ENCODE peak calls at places on chromosomes 5 and 9, in ten cellular contexts. O, W, S, J, G, F, U, C, I and L are unnamed samples.

GRCh38 chr5:112418412-112419049 is 546 bp downstream of the EPB41L4A start:
- DNase-seq in F (peak), W (peak), C (no peak), S (peak), G (peak), J (no peak), U (no peak), O (peak), I (no peak), L (no peak)

GRCh38 chr5:132808448-132808847 is 4.7 kb upstream of the SOWAHA start:
- DNase-seq in W (no peak), G (no peak), J (no peak), C (no peak), I (no peak), S (no peak), U (no peak), O (no peak), F (no peak), L (no peak)

GRCh38 chr5:129511291-129511690 is 51.2 kb downstream of the ADAMTS19 start:
- DNase-seq in S (no peak), F (no peak), I (no peak), J (no peak), C (no peak), G (no peak), W (no peak), O (peak), U (no peak), L (no peak)

GRCh38 chr9:7536310-7536939 is 263.2 kb downstream of the DMAC1 start:
- DNase-seq in S (peak), G (peak), J (peak), C (peak), U (peak), I (peak), O (peak), W (peak), F (peak), L (no peak)

GRCh38 chr9:37747271-37747753 is 6.3 kb upstream of the TRMT10B start:
- DNase-seq in J (peak), G (peak), W (peak), F (peak), C (peak), U (peak), O (peak), I (peak), S (peak), L (no peak)

GRCh38 chr9:113886471-113886870 is 10.4 kb downstream of the ZNF618 start:
- DNase-seq in C (no peak), J (no peak), U (no peak), G (no peak), S (peak), W (peak), O (peak), F (no peak), I (peak), L (no peak)

GRCh38 chr9:38079410-38080105 is 10.5 kb upstream of the SHB start:
- DNase-seq in S (peak), J (peak), G (peak), U (no peak), O (no peak), C (peak), F (no peak), W (peak), I (peak), L (no peak)

GRCh38 chr5:92371889-92372235 is 988.7 kb upstream of the ARRDC3 start:
- DNase-seq in C (no peak), O (no peak), F (no peak), S (peak), U (no peak), G (no peak), W (peak), J (no peak), I (peak), L (no peak)

GRCh38 chr9:104850771-104851170 is 77.2 kb downstream of the ABCA1 start:
- DNase-seq in O (no peak), I (peak), J (no peak), F (no peak), U (no peak), C (no peak), G (no peak), S (peak), W (no peak), L (no peak)

GRCh38 chr5:95162231-95162992 is 122.5 kb downstream of the MCTP1 start:
- DNase-seq in G (no peak), F (no peak), I (no peak), U (no peak), O (no peak), W (no peak), C (no peak), J (no peak), S (no peak), L (no peak)

GRCh38 chr5:55278778-55279177 is 28.7 kb downstream of the DHX29 start:
- DNase-seq in C (no peak), G (no peak), F (no peak), S (peak), J (no peak), U (no peak), O (peak), W (no peak), I (peak), L (no peak)

GRCh38 chr5:2898661-2899060 is 147.2 kb upstream of the IRX2 start:
- DNase-seq in G (peak), W (no peak), F (no peak), C (peak), O (no peak), U (no peak), I (no peak), S (no peak), J (peak), L (no peak)

GRCh38 chr9:137486545-137487453 is 27.7 kb upstream of the NSMF start:
- DNase-seq in G (no peak), I (no peak), S (no peak), W (no peak), C (no peak), U (no peak), O (no peak), J (no peak), F (peak), L (no peak)

GRCh38 chr5:119417891-119418781 is 34.2 kb upstream of the HSD17B4 start:
- DNase-seq in C (no peak), I (peak), F (no peak), W (peak), S (peak), G (no peak), O (peak), J (no peak), U (no peak), L (no peak)

GRCh38 chr9:20636883-20637440 is 14.7 kb upstream of the MLLT3 start:
- DNase-seq in I (peak), W (peak), J (peak), F (no peak), O (peak), G (peak), U (no peak), S (no peak), C (no peak), L (no peak)

GRCh38 chr5:157290156-157290980 is 24.4 kb downstream of the CYFIP2 start:
- DNase-seq in C (no peak), G (no peak), W (no peak), F (no peak), J (no peak), O (peak), S (peak), I (peak), U (no peak), L (no peak)

GRCh38 chr5:95401601-95402000 is 10.4 kb downstream of the FAM81B start:
- DNase-seq in O (no peak), G (no peak), I (no peak), W (no peak), C (no peak), S (no peak), J (no peak), F (no peak), U (no peak), L (no peak)

GRCh38 chr9:6247266-6247665 is 31.7 kb downstream of the IL33 start:
- DNase-seq in U (no peak), G (no peak), I (no peak), O (no peak), C (no peak), J (no peak), W (no peak), S (peak), F (no peak), L (no peak)

GRCh38 chr5:67451640-67452279 is 255.2 kb upstream of the CD180 start:
- DNase-seq in W (peak), J (no peak), O (no peak), I (no peak), F (no peak), U (no peak), G (no peak), C (no peak), S (no peak), L (no peak)

GRCh38 chr9:17065062-17065461 is 69.8 kb upstream of the CNTLN start:
- DNase-seq in G (no peak), U (no peak), F (peak), J (no peak), O (no peak), I (peak), W (no peak), S (no peak), C (no peak), L (no peak)

GRCh38 chr5:76990899-76991475 is 38.1 kb downstream of the CRHBP start:
- DNase-seq in J (no peak), I (no peak), F (no peak), S (peak), O (no peak), U (no peak), G (no peak), W (no peak), C (no peak), L (no peak)

GRCh38 chr5:55141945-55142690 is 17.9 kb upstream of the GPX8 start:
- DNase-seq in S (no peak), J (no peak), O (no peak), U (no peak), G (no peak), W (no peak), F (no peak), I (no peak), C (no peak), L (no peak)

GRCh38 chr9:89527084-89527483 is 29.2 kb upstream of the SEMA4D start:
- DNase-seq in O (no peak), U (no peak), C (no peak), F (no peak), G (no peak), S (no peak), J (no peak), W (no peak), I (no peak), L (no peak)

GRCh38 chr9:85200726-85201402 is 531.3 kb downstream of the NTRK2 start:
- DNase-seq in U (no peak), W (peak), C (no peak), G (no peak), J (no peak), F (no peak), S (peak), I (no peak), O (no peak), L (no peak)

GRCh38 chr9:131467214-131467935 is 35.3 kb upstream of the POMT1 start:
- DNase-seq in F (no peak), O (no peak), U (no peak), G (no peak), I (no peak), S (no peak), W (no peak), C (no peak), J (no peak), L (no peak)

GRCh38 chr9:107323836-107324235 is 40.8 kb downstream of the RAD23B start:
- DNase-seq in G (no peak), C (no peak), U (no peak), O (no peak), F (no peak), W (no peak), I (no peak), S (no peak), J (no peak), L (no peak)

GRCh38 chr5:112208699-112209615 is 210.1 kb downstream of the EPB41L4A start:
- DNase-seq in J (no peak), S (peak), U (no peak), O (peak), I (peak), G (no peak), C (no peak), F (no peak), W (no peak), L (no peak)

GRCh38 chr5:138706655-138707480 is 46.4 kb upstream of the CTNNA1 start:
- DNase-seq in G (peak), O (peak), C (no peak), F (no peak), J (peak), W (peak), I (peak), U (no peak), S (peak), L (no peak)

GRCh38 chr5:124289641-124290201 is 456.7 kb downstream of the ZNF608 start:
- DNase-seq in C (peak), J (peak), W (no peak), U (no peak), S (no peak), F (no peak), I (no peak), G (peak), O (no peak), L (no peak)

GRCh38 chr5:76084496-76085285 is 1.5 kb downstream of the SV2C start:
- DNase-seq in S (peak), C (peak), F (peak), J (peak), O (no peak), I (no peak), G (peak), W (no peak), U (no peak), L (no peak)

GRCh38 chr5:3187846-3188425 is 407.7 kb upstream of the IRX1 start:
- DNase-seq in U (no peak), I (no peak), W (no peak), J (no peak), C (no peak), G (no peak), O (no peak), S (no peak), F (no peak), L (no peak)

GRCh38 chr5:158976035-158976434 is 123.7 kb downstream of the EBF1 start:
- DNase-seq in J (no peak), I (peak), F (no peak), U (peak), S (peak), O (peak), G (no peak), W (peak), C (no peak), L (peak)

GRCh38 chr9:38621434-38622082 is 1.2 kb upstream of the ANKRD18A start:
- DNase-seq in U (no peak), O (no peak), F (peak), S (no peak), C (peak), I (no peak), G (peak), J (peak), W (no peak), L (no peak)

GRCh38 chr5:66247176-66247960 is 103.3 kb downstream of the SREK1 start:
- DNase-seq in U (no peak), W (peak), J (no peak), O (peak), S (peak), C (no peak), I (peak), G (no peak), F (no peak), L (no peak)

GRCh38 chr5:135013947-135014570 is 20.0 kb downstream of the PITX1 start:
- DNase-seq in F (no peak), U (no peak), C (peak), G (peak), O (no peak), W (peak), J (peak), I (peak), S (peak), L (no peak)

GRCh38 chr5:119315516-119315949 is 40.3 kb upstream of the TNFAIP8 start:
- DNase-seq in O (no peak), F (peak), W (peak), U (no peak), I (no peak), S (peak), J (peak), G (no peak), C (no peak), L (no peak)

GRCh38 chr9:8779478-8779877 is 979.9 kb upstream of the DMAC1 start:
- DNase-seq in U (no peak), C (no peak), O (no peak), W (no peak), F (no peak), J (peak), G (no peak), S (no peak), I (no peak), L (no peak)

GRCh38 chr9:136255166-136255538 is 9.5 kb upstream of the QSOX2 start:
- DNase-seq in C (no peak), J (no peak), I (peak), O (peak), F (no peak), W (peak), G (no peak), S (peak), U (no peak), L (no peak)

GRCh38 chr5:81971086-81971693 is 633 bp upstream of the ATG10 start:
- DNase-seq in C (no peak), I (peak), J (no peak), F (peak), G (no peak), O (peak), S (peak), U (no peak), W (peak), L (no peak)

GRCh38 chr9:114733814-114734213 is 51.8 kb upstream of the TEX48 start:
- DNase-seq in G (no peak), W (peak), S (peak), C (no peak), I (peak), F (no peak), J (no peak), O (peak), U (no peak), L (peak)

GRCh38 chr9:35108461-35108860 is 5.5 kb upstream of the STOML2 start:
- DNase-seq in J (no peak), C (no peak), U (no peak), W (no peak), F (no peak), I (no peak), S (no peak), O (no peak), G (no peak), L (no peak)

GRCh38 chr9:35106343-35106730 is 3.4 kb upstream of the STOML2 start:
- DNase-seq in W (no peak), F (no peak), S (no peak), O (no peak), J (no peak), G (no peak), C (no peak), U (no peak), I (no peak), L (no peak)

GRCh38 chr9:35108946-35109575 is 6.1 kb upstream of the STOML2 start:
- DNase-seq in W (no peak), J (peak), F (no peak), S (no peak), C (no peak), O (no peak), G (no peak), U (no peak), I (no peak), L (no peak)

GRCh38 chr9:35105571-35106342 is 2.8 kb upstream of the STOML2 start:
- DNase-seq in G (no peak), U (no peak), J (peak), C (no peak), W (no peak), S (no peak), I (no peak), O (no peak), F (no peak), L (no peak)

GRCh38 chr9:35107337-35108290 is 4.7 kb upstream of the STOML2 start:
- DNase-seq in G (no peak), I (no peak), U (no peak), C (no peak), S (no peak), O (no peak), J (peak), F (no peak), W (no peak), L (no peak)
- H3K9ac ChIP-seq in G (no peak), I (no peak), U (no peak), C (no peak), S (no peak), O (no peak), J (no peak), F (no peak), W (no peak), L (no peak)

GRCh38 chr9:132546148-132547051 is 36.0 kb upstream of the BARHL1 start:
- DNase-seq in W (peak), C (peak), O (peak), I (no peak), F (peak), U (no peak), J (peak), S (peak), G (peak), L (no peak)

GRCh38 chr9:132547976-132548730 is 34.3 kb upstream of the BARHL1 start:
- DNase-seq in S (no peak), G (no peak), U (no peak), F (no peak), I (no peak), W (no peak), O (no peak), C (no peak), J (no peak), L (no peak)

GRCh38 chr9:132547436-132547835 is 35.0 kb upstream of the BARHL1 start:
- DNase-seq in G (no peak), J (no peak), U (no peak), S (no peak), O (no peak), F (no peak), I (no peak), C (no peak), W (no peak), L (no peak)

GRCh38 chr9:132545578-132545977 is 36.8 kb upstream of the BARHL1 start:
- DNase-seq in O (no peak), U (no peak), C (no peak), I (no peak), J (no peak), F (no peak), S (no peak), G (no peak), W (no peak), L (no peak)

DNA sequence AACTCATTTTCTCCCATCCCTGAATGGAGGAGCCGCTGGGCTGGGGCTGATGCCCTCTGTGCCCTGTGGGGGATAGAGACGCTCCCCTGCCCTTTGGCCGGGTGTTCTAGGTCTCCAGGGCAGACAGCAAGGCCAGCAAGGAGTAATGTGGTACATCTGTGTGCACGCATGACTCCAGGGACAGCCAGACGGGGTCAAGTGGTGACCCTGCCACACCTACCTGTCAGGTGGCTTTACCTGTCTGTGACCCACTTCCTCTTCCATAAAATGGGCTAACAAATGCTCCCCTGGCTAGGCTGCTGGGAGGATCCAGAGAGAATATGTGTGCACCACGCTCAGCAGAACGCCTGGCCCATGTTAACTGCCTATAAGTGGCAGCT is 35.4 kb upstream of the BARHL1 start:
- DNase-seq in O (no peak), S (no peak), I (no peak), F (no peak), C (no peak), G (no peak), J (no peak), W (no peak), U (no peak), L (no peak)
- H3K9ac ChIP-seq in O (no peak), S (no peak), I (no peak), F (no peak), C (no peak), G (no peak), J (no peak), W (no peak), U (peak), L (no peak)

DNA sequence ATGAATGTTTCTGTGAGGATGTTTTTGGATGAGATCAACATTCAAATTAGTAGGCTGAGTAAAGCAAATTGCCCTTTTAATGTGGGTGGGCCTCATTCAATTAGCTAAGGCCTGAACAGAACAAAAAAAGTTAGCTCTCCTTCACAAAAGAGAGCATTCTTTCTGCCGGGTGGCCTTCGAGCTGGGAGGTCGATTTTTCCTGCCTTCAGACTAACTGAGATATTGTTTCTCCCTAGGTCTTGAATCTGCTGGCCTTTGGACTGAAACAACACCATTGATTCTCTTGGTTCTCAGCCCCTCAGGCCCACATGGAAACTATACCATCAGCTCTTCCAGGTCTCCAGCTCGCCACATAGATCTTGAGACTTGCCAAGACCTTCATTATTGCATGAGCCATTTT is 29.1 kb upstream of the FREM1 start:
- DNase-seq in C (no peak), W (no peak), F (no peak), J (no peak), I (no peak), S (no peak), U (no peak), O (no peak), G (no peak), L (no peak)
- H3K9ac ChIP-seq in C (no peak), W (no peak), F (no peak), J (no peak), I (no peak), S (no peak), U (no peak), O (no peak), G (no peak), L (no peak)

GRCh38 chr5:143213231-143213850 is 190.1 kb downstream of the NR3C1 start:
- DNase-seq in U (no peak), S (peak), J (no peak), F (no peak), I (peak), C (no peak), W (peak), O (peak), G (no peak), L (no peak)
- H3K9ac ChIP-seq in U (no peak), S (no peak), J (no peak), F (no peak), I (no peak), C (no peak), W (no peak), O (no peak), G (no peak), L (peak)